ENCODE peak calls at places on chromosome 10, in four cellular contexts. Z, W, K and R are unnamed samples.

GRCh38 chr10:133277993-133278576 is 1.4 kb upstream of the ADAM8 start:
- DNase-seq in Z (no peak), W (no peak), K (no peak), R (peak)

GRCh38 chr10:12907651-12908050 is 93.9 kb downstream of the CCDC3 start:
- DNase-seq in Z (peak), W (no peak), K (no peak), R (peak)

GRCh38 chr10:5812283-5813090 is 747 bp downstream of the GDI2 start:
- DNase-seq in Z (peak), W (peak), K (no peak), R (no peak)

GRCh38 chr10:132942740-132943554 is 577 bp upstream of the CFAP46 start:
- DNase-seq in Z (no peak), W (no peak), K (no peak), R (no peak)

GRCh38 chr10:112827091-112827490 is 123.0 kb upstream of the TCF7L2 start:
- DNase-seq in Z (no peak), W (no peak), K (no peak), R (no peak)

GRCh38 chr10:124378271-124378670 is 40.5 kb downstream of the OAT start:
- DNase-seq in Z (no peak), W (no peak), K (no peak), R (no peak)

GRCh38 chr10:124390788-124391187 is 27.9 kb downstream of the OAT start:
- DNase-seq in Z (no peak), W (no peak), K (no peak), R (no peak)

GRCh38 chr10:70323143-70323696 is 39.4 kb upstream of the NPFFR1 start:
- DNase-seq in Z (no peak), W (no peak), K (no peak), R (no peak)

GRCh38 chr10:80504897-80505465 is 32.7 kb upstream of the SH2D4B start:
- DNase-seq in Z (no peak), W (peak), K (no peak), R (no peak)

GRCh38 chr10:82267014-82267413 is 392.0 kb downstream of the NRG3 start:
- DNase-seq in Z (peak), W (peak), K (no peak), R (peak)

GRCh38 chr10:2137549-2138174 is 400.3 kb upstream of the ADARB2 start:
- DNase-seq in Z (no peak), W (no peak), K (no peak), R (no peak)

GRCh38 chr10:99369551-99369950 is 40.4 kb downstream of the CNNM1 start:
- DNase-seq in Z (no peak), W (no peak), K (no peak), R (peak)

GRCh38 chr10:86538547-86538946 is 17.0 kb upstream of the WAPL start:
- DNase-seq in Z (no peak), W (no peak), K (no peak), R (peak)

GRCh38 chr10:10677479-10677878 is 340.2 kb upstream of the CELF2 start:
- DNase-seq in Z (peak), W (peak), K (no peak), R (peak)

GRCh38 chr10:5971315-5971832 is 6.0 kb downstream of the IL15RA start:
- DNase-seq in Z (peak), W (no peak), K (no peak), R (peak)

GRCh38 chr10:131784363-131785120 is 116.3 kb upstream of the PPP2R2D start:
- DNase-seq in Z (no peak), W (no peak), K (no peak), R (no peak)

GRCh38 chr10:93980486-93980885 is 13.2 kb upstream of the PLCE1 start:
- DNase-seq in Z (no peak), W (no peak), K (no peak), R (no peak)

GRCh38 chr10:116207180-116207579 is 65.8 kb downstream of the GFRA1 start:
- DNase-seq in Z (no peak), W (no peak), K (no peak), R (no peak)

GRCh38 chr10:70974351-70974901 is 86.1 kb upstream of the PCBD1 start:
- DNase-seq in Z (peak), W (peak), K (no peak), R (peak)

GRCh38 chr10:88659725-88660592 is 4.3 kb upstream of the LIPF start:
- DNase-seq in Z (no peak), W (no peak), K (no peak), R (no peak)

GRCh38 chr10:52318136-52318810 is 4.2 kb downstream of the DKK1 start:
- DNase-seq in Z (peak), W (peak), K (peak), R (peak)

GRCh38 chr10:7913122-7913872 is 95.0 kb downstream of the TAF3 start:
- DNase-seq in Z (no peak), W (no peak), K (no peak), R (no peak)

GRCh38 chr10:49328401-49329185 is 29.6 kb downstream of the C10orf71 start:
- DNase-seq in Z (no peak), W (no peak), K (no peak), R (no peak)

GRCh38 chr10:86708068-86708782 is 39.9 kb downstream of the LDB3 start:
- DNase-seq in Z (no peak), W (no peak), K (no peak), R (no peak)

GRCh38 chr10:70748801-70749573 is 36.2 kb downstream of the TBATA start:
- DNase-seq in Z (no peak), W (no peak), K (no peak), R (no peak)

GRCh38 chr10:51658075-51658474 is 41.3 kb downstream of the CSTF2T start:
- DNase-seq in Z (no peak), W (no peak), K (no peak), R (no peak)

GRCh38 chr10:77881222-77881621 is 45.3 kb downstream of the DLG5 start:
- DNase-seq in Z (no peak), W (no peak), K (no peak), R (no peak)

GRCh38 chr10:131452926-131453771 is 141.6 kb upstream of the TCERG1L start:
- DNase-seq in Z (no peak), W (no peak), K (no peak), R (no peak)

GRCh38 chr10:45001382-45002148 is 842 bp downstream of the ZNF22 start:
- DNase-seq in Z (peak), W (peak), K (no peak), R (peak)
- TF ChIP-seq CTCF in Z (peak), W (peak), K (peak), R (peak)

GRCh38 chr10:26440091-26440445 is 1.9 kb downstream of the APBB1IP start:
- DNase-seq in Z (no peak), W (no peak), K (no peak), R (no peak)

GRCh38 chr10:26437637-26438461 is at the start of gene APBB1IP:
- DNase-seq in Z (no peak), W (no peak), K (peak), R (peak)

GRCh38 chr10:26438534-26439269 is 561 bp downstream of the APBB1IP start:
- DNase-seq in Z (no peak), W (no peak), K (no peak), R (no peak)

GRCh38 chr10:26441491-26442214 is 3.5 kb downstream of the APBB1IP start:
- DNase-seq in Z (no peak), W (no peak), K (peak), R (no peak)

GRCh38 chr10:26439436-26440090 is 1.4 kb downstream of the APBB1IP start:
- DNase-seq in Z (no peak), W (no peak), K (no peak), R (no peak)
- H3K4me3 ChIP-seq in Z (no peak), W (no peak), K (peak), R (no peak)

GRCh38 chr10:129772472-129773358 is 191.4 kb downstream of the EBF3 start:
- DNase-seq in Z (no peak), W (no peak), K (no peak), R (no peak)
- TF ChIP-seq CTCF in Z (no peak), W (no peak), K (no peak), R (no peak)

DNA sequence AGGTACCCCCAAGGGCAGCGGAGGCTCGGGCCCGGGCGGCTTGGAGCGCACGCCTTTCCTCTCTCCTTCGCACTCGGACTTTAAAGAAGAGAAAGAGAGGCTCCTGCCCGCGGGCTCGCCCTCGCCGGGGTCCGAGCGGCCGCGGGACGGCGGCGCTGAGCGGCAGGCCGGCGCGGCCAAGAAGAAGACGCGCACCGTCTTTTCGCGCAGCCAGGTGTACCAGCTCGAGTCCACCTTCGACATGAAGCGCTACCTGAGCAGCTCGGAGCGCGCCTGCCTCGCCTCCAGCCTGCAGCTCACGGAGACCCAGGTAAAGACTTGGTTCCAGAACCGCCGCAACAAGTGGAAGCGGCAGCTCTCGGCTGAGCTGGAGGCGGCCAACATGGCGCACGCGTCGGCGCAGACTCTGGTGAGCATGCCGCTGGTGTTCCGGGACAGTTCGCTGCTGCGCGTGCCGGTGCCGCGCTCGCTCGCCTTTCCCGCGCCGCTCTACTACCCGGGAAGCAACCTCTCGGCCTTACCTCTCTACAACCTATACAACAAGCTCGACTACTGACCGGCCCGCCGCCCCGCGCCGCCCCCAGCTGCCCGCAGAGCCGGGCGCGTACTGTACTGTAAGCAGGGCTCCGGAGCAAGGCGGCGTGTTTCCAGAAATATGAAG is 1.8 kb downstream of the HMX2 start:
- DNase-seq in Z (peak), W (peak), K (no peak), R (peak)
- H3K4me3 ChIP-seq in Z (peak), W (peak), K (peak), R (peak)

DNA sequence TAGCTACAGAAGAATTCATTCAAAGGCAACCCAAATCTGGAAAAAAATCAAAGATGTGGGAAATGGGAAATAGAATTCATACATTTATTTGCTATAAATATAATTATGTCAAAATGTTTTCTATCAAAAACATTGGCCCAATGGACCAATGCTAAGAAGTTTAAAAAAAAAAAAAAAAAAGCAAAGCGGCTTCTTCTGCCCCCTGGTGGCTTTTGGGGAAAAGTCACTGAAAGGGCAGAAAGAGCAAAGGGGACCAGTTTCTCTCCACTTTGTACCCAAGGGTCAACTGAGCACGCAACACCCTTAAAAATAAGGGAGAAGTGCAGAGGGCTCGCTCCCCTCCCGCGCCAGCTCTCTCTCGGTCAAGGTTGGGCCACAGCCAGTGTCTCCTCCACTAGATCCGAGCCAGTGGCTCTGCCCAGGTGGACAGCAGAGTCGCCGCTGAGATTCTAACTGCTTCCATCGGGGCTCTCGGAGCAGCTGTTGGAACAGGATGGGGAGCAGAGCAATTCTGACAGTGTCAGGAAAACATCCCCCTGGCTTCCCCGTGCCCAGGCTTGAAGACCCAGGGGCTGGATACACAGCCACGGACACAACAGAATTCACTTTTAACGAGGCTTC is 136.4 kb upstream of the FGFR2 start:
- DNase-seq in Z (peak), W (peak), K (no peak), R (no peak)
- TF ChIP-seq CTCF in Z (peak), W (peak), K (peak), R (peak)

DNA sequence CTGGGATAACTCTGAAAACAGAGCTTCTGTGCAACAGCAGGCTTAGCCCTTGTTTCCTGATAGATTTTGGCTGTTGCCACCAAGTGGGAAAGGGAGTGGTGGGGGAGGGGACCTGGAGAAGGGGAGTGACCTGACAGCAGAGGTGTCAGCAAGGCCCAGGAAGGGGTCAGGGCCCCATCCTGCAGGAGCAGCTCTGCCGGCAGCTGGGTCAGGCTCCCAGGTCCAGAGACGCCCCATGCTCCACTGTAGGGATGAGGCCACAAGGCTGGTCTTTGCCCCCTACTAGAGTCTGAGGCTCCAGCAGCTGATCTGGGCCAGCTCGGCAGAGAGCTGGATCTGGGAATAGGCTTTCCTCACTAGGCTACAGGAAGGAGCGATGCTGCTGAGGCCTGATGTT is 44.1 kb upstream of the ZMIZ1 start:
- DNase-seq in Z (no peak), W (no peak), K (no peak), R (no peak)
- H3K4me3 ChIP-seq in Z (no peak), W (no peak), K (no peak), R (no peak)

GRCh38 chr10:19347592-19347991 is 299.0 kb downstream of the MALRD1 start:
- DNase-seq in Z (peak), W (peak), K (no peak), R (peak)
- TF ChIP-seq CTCF in Z (peak), W (peak), K (no peak), R (peak)

GRCh38 chr10:16640153-16640552 is 118.5 kb upstream of the C1QL3 start:
- DNase-seq in Z (no peak), W (no peak), K (no peak), R (no peak)

GRCh38 chr10:16646474-16647059 is 124.9 kb upstream of the C1QL3 start:
- DNase-seq in Z (no peak), W (peak), K (no peak), R (no peak)

GRCh38 chr10:16639457-16639856 is 117.8 kb upstream of the C1QL3 start:
- DNase-seq in Z (no peak), W (no peak), K (no peak), R (no peak)

GRCh38 chr10:16644146-16644545 is 122.5 kb upstream of the C1QL3 start:
- DNase-seq in Z (peak), W (peak), K (no peak), R (peak)

DNA sequence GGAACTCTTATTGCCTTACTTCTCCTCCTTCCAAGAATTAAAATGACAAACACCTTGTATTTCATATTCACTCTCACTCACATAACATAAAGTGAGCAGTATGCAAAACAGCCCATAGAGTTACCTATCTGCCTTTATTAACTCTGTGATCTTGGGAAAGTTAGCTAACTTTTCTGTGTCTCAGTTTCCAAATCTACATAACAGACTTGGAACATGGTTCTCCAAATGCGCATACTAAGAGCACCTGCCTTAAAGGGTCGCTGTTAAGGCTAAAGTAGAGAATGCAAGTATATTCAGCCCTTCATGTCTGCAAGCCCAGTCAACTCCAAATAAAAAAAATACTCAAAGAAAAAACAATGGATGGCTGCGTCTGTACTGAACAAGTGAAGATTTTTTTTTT is 121.8 kb upstream of the C1QL3 start:
- DNase-seq in Z (no peak), W (no peak), K (no peak), R (no peak)
- H3K4me3 ChIP-seq in Z (no peak), W (no peak), K (no peak), R (no peak)

GRCh38 chr10:111281516-111281915 is 204.7 kb downstream of the ADRA2A start:
- DNase-seq in Z (no peak), W (peak), K (no peak), R (peak)
- TF ChIP-seq CTCF in Z (no peak), W (peak), K (no peak), R (peak)